ENCODE peak calls at places on chromosomes 1 and 21, in four cellular contexts. One of them, this sample, is unnamed.

GRCh38 chr1:13930151-13930550 is 230.2 kb downstream of the PRDM2 start:
- DNase-seq in tibial artery: no peak
- DNase-seq in pancreas: no peak
- DNase-seq in left lung: no peak
- DNase-seq in this sample: no peak

GRCh38 chr1:88224940-88225339 is 459.1 kb upstream of the PKN2 start:
- DNase-seq in left lung: no peak
- DNase-seq in pancreas: no peak
- DNase-seq in tibial artery: no peak
- DNase-seq in this sample: no peak

GRCh38 chr1:61132176-61133047 is 50.1 kb downstream of the NFIA start:
- DNase-seq in left lung: no peak
- DNase-seq in tibial artery: no peak
- DNase-seq in pancreas: no peak
- DNase-seq in this sample: no peak

GRCh38 chr1:13751458-13751871 is 51.5 kb downstream of the PRDM2 start:
- DNase-seq in tibial artery: no peak
- DNase-seq in left lung: no peak
- DNase-seq in pancreas: no peak
- DNase-seq in this sample: no peak

GRCh38 chr1:230581446-230582079 is 60.7 kb upstream of the COG2 start:
- DNase-seq in tibial artery: no peak
- DNase-seq in pancreas: peak
- DNase-seq in left lung: peak
- DNase-seq in this sample: no peak

GRCh38 chr1:240310226-240310925 is 218.7 kb downstream of the FMN2 start:
- DNase-seq in left lung: no peak
- DNase-seq in tibial artery: no peak
- DNase-seq in pancreas: no peak
- DNase-seq in this sample: no peak

GRCh38 chr1:86068126-86068805 is 88.3 kb downstream of the COL24A1 start:
- DNase-seq in left lung: no peak
- DNase-seq in pancreas: no peak
- DNase-seq in tibial artery: no peak
- DNase-seq in this sample: no peak

GRCh38 chr1:64505944-64506658 is 36.2 kb downstream of the CACHD1 start:
- DNase-seq in tibial artery: no peak
- DNase-seq in left lung: peak
- DNase-seq in pancreas: peak
- DNase-seq in this sample: no peak

GRCh38 chr1:36542962-36543515 is 60.3 kb upstream of the CSF3R start:
- DNase-seq in left lung: no peak
- DNase-seq in tibial artery: peak
- DNase-seq in pancreas: no peak
- DNase-seq in this sample: no peak

GRCh38 chr1:41313661-41314131 is 47.5 kb upstream of the FOXO6 start:
- DNase-seq in left lung: no peak
- DNase-seq in tibial artery: no peak
- DNase-seq in pancreas: no peak
- DNase-seq in this sample: no peak

GRCh38 chr1:156212130-156212529 is 677 bp upstream of the PMF1 start:
- DNase-seq in tibial artery: no peak
- DNase-seq in left lung: no peak
- DNase-seq in pancreas: no peak
- DNase-seq in this sample: no peak

GRCh38 chr1:196181594-196181878 is 426.7 kb downstream of the KCNT2 start:
- DNase-seq in tibial artery: no peak
- DNase-seq in pancreas: no peak
- DNase-seq in left lung: no peak
- DNase-seq in this sample: no peak

GRCh38 chr1:175480343-175480827 is 263.0 kb downstream of the TNR start:
- DNase-seq in pancreas: no peak
- DNase-seq in tibial artery: no peak
- DNase-seq in left lung: no peak
- DNase-seq in this sample: no peak

GRCh38 chr1:43272161-43272560 is 2.4 kb downstream of the TMEM125 start:
- DNase-seq in left lung: no peak
- DNase-seq in tibial artery: peak
- DNase-seq in pancreas: no peak
- DNase-seq in this sample: no peak

GRCh38 chr1:167927075-167927754 is 9.3 kb upstream of the DCAF6 start:
- DNase-seq in pancreas: no peak
- DNase-seq in left lung: no peak
- DNase-seq in tibial artery: no peak
- DNase-seq in this sample: no peak

GRCh38 chr1:156725683-156726280 is 2.5 kb upstream of the METTL25B start:
- DNase-seq in pancreas: peak
- DNase-seq in left lung: peak
- DNase-seq in tibial artery: peak
- DNase-seq in this sample: peak

GRCh38 chr1:156356875-156357534 is 12.0 kb upstream of the RHBG start:
- DNase-seq in pancreas: peak
- DNase-seq in tibial artery: no peak
- DNase-seq in left lung: peak
- DNase-seq in this sample: no peak

GRCh38 chr1:83515566-83516169 is 483.3 kb downstream of the TTLL7 start:
- DNase-seq in left lung: no peak
- DNase-seq in pancreas: no peak
- DNase-seq in tibial artery: no peak
- DNase-seq in this sample: no peak

GRCh38 chr1:2498648-2499047 is 22.6 kb downstream of the PLCH2 start:
- DNase-seq in tibial artery: no peak
- DNase-seq in left lung: no peak
- DNase-seq in pancreas: no peak
- DNase-seq in this sample: no peak

GRCh38 chr1:83810160-83810559 is 188.8 kb downstream of the TTLL7 start:
- DNase-seq in tibial artery: no peak
- DNase-seq in left lung: no peak
- DNase-seq in pancreas: no peak
- DNase-seq in this sample: no peak

GRCh38 chr1:56585985-56586384 is 6.6 kb upstream of the PLPP3 start:
- DNase-seq in tibial artery: no peak
- DNase-seq in left lung: no peak
- DNase-seq in pancreas: no peak
- DNase-seq in this sample: no peak

GRCh38 chr1:164180824-164181223 is 378.2 kb upstream of the PBX1 start:
- DNase-seq in left lung: no peak
- DNase-seq in tibial artery: no peak
- DNase-seq in pancreas: no peak
- DNase-seq in this sample: no peak

GRCh38 chr1:246599315-246599714 is 33.1 kb downstream of the CNST start:
- DNase-seq in pancreas: no peak
- DNase-seq in left lung: no peak
- DNase-seq in tibial artery: no peak
- DNase-seq in this sample: no peak

GRCh38 chr1:185483647-185484450 is 166.8 kb upstream of the IVNS1ABP start:
- DNase-seq in tibial artery: no peak
- DNase-seq in pancreas: no peak
- DNase-seq in left lung: no peak
- DNase-seq in this sample: peak

GRCh38 chr21:46213620-46214286 is 14.8 kb downstream of the LSS start:
- DNase-seq in tibial artery: peak
- DNase-seq in pancreas: no peak
- DNase-seq in left lung: no peak
- DNase-seq in this sample: no peak
- H3K27ac ChIP-seq in tibial artery: no peak
- H3K27ac ChIP-seq in pancreas: no peak
- H3K27ac ChIP-seq in left lung: no peak
- H3K27ac ChIP-seq in this sample: no peak

GRCh38 chr1:89630046-89630445 is 2.9 kb upstream of the LRRC8C start:
- DNase-seq in left lung: no peak
- DNase-seq in pancreas: no peak
- DNase-seq in tibial artery: no peak
- DNase-seq in this sample: no peak

GRCh38 chr1:89633745-89634625 is 1.1 kb downstream of the LRRC8C start:
- DNase-seq in tibial artery: no peak
- DNase-seq in pancreas: peak
- DNase-seq in left lung: no peak
- DNase-seq in this sample: no peak

GRCh38 chr1:89633103-89633744 is at the start of gene LRRC8C:
- DNase-seq in pancreas: peak
- DNase-seq in tibial artery: peak
- DNase-seq in left lung: peak
- DNase-seq in this sample: no peak

GRCh38 chr1:89631756-89632155 is 1.2 kb upstream of the LRRC8C start:
- DNase-seq in tibial artery: no peak
- DNase-seq in pancreas: no peak
- DNase-seq in left lung: no peak
- DNase-seq in this sample: no peak

GRCh38 chr1:89632213-89633102 is 462 bp upstream of the LRRC8C start:
- DNase-seq in pancreas: peak
- DNase-seq in tibial artery: peak
- DNase-seq in left lung: peak
- DNase-seq in this sample: peak
- H3K27ac ChIP-seq in pancreas: peak
- H3K27ac ChIP-seq in tibial artery: peak
- H3K27ac ChIP-seq in left lung: peak
- H3K27ac ChIP-seq in this sample: peak

GRCh38 chr1:15965228-15965767 is 10.6 kb downstream of the ZBTB17 start:
- DNase-seq in tibial artery: no peak
- DNase-seq in left lung: no peak
- DNase-seq in pancreas: no peak
- DNase-seq in this sample: no peak

GRCh38 chr1:15962671-15963362 is 13.1 kb downstream of the ZBTB17 start:
- DNase-seq in pancreas: no peak
- DNase-seq in tibial artery: no peak
- DNase-seq in left lung: no peak
- DNase-seq in this sample: no peak

GRCh38 chr1:15962176-15962575 is 13.7 kb downstream of the ZBTB17 start:
- DNase-seq in pancreas: no peak
- DNase-seq in tibial artery: no peak
- DNase-seq in left lung: no peak
- DNase-seq in this sample: no peak

GRCh38 chr1:15963363-15963967 is 12.4 kb downstream of the ZBTB17 start:
- DNase-seq in pancreas: no peak
- DNase-seq in tibial artery: no peak
- DNase-seq in left lung: no peak
- DNase-seq in this sample: no peak

DNA sequence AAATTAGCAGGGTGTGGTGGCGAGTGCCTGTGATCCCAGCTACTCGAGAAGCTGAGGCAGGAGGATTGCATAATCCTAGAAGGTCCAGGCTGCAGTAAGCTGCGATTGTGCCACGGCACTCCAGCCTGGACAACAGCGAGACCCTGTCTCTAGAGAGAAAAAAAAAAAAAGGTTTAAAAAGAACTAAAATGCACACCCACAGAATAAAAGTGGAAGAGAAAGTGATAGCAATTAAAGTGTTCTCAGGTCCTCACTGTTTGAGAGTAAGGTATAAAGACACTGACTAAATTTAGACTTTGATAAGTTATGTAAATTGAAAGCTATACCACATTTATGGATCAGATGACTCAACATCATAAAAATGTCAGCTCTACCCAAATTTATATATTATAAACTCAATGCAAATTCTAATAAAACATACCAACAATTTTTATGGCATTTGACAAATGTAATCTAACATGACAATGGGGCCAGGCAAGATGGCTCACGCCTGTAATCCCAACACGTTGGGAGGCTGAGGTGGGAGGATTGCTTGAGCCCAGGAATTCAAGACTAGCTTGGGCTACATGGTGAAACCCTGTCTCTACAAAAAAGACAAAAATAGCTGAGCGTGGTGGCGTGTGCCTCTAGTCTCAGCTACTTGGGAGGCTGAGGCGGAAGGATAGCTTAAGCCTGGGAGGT is 11.8 kb downstream of the ZBTB17 start:
- DNase-seq in pancreas: no peak
- DNase-seq in tibial artery: no peak
- DNase-seq in left lung: no peak
- DNase-seq in this sample: no peak
- H3K27ac ChIP-seq in pancreas: no peak
- H3K27ac ChIP-seq in tibial artery: peak
- H3K27ac ChIP-seq in left lung: no peak
- H3K27ac ChIP-seq in this sample: peak

DNA sequence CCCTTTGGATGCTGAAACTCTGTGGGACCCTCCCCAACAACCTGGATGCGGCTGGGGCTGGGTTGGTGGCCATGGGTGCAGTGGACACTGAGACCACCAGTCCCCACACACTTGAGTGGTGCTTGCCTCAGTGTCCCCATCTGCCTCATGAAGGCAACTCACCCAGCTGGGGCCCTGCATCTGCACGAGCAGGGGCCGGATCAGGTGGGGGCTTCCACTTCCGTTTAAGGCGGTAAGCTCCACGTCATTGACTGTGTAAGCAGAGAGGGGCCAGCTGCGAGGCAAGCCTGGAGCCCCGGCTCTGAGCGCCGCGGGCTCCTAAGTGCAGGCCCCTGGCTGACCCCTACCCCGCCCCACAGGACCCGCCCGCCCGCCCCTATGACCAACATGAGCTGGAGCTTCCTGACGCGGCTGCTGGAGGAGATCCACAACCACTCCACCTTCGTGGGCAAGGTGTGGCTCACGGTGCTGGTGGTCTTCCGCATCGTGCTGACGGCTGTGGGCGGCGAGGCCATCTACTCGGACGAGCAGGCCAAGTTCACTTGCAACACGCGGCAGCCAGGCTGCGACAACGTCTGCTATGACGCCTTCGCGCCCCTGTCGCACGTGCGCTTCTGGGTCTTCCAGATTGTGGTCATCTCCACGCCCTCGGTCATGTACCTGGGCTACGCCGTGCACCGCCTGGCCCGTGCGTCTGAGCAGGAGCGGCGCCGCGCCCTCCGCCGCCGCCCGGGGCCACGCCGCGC is 7.8 kb downstream of the GJC2 start:
- DNase-seq in tibial artery: peak
- DNase-seq in left lung: peak
- DNase-seq in pancreas: peak
- DNase-seq in this sample: no peak
- H3K27ac ChIP-seq in tibial artery: no peak
- H3K27ac ChIP-seq in left lung: no peak
- H3K27ac ChIP-seq in pancreas: no peak
- H3K27ac ChIP-seq in this sample: no peak